ENCODE peak calls at places on chromosomes 5 and 9, in six cellular contexts. H, B, V, L, U and Q are unnamed samples.

GRCh38 chr5:142807378-142807911 is 37.3 kb downstream of the ARHGAP26 start:
- DNase-seq in H (no peak), B (no peak), V (no peak), L (no peak), U (no peak), Q (no peak)

GRCh38 chr9:27124151-27124550 is 15.1 kb downstream of the TEK start:
- DNase-seq in H (no peak), B (no peak), V (no peak), L (no peak), U (no peak), Q (no peak)

GRCh38 chr5:171543486-171543885 is 124.0 kb downstream of the FGF18 start:
- DNase-seq in H (no peak), B (no peak), V (no peak), L (no peak), U (no peak), Q (no peak)

GRCh38 chr5:85132269-85132668 is 747.6 kb upstream of the EDIL3 start:
- DNase-seq in H (no peak), B (no peak), V (no peak), L (no peak), U (no peak), Q (no peak)

GRCh38 chr9:70802758-70803436 is 318.5 kb downstream of the TRPM3 start:
- DNase-seq in H (no peak), B (no peak), V (no peak), L (no peak), U (no peak), Q (no peak)

GRCh38 chr9:100499866-100500265 is 26.9 kb downstream of the TMEFF1 start:
- DNase-seq in H (no peak), B (no peak), V (no peak), L (no peak), U (no peak), Q (no peak)

GRCh38 chr5:79727722-79728355 is 38.2 kb downstream of the CMYA5 start:
- DNase-seq in H (no peak), B (no peak), V (no peak), L (no peak), U (no peak), Q (no peak)

GRCh38 chr5:177472460-177473441 is 683 bp downstream of the DBN1 start:
- DNase-seq in H (no peak), B (peak; percentile 66), V (no peak), L (peak; percentile 57), U (peak; percentile 80), Q (no peak)

GRCh38 chr5:107542831-107543231 is 127.9 kb downstream of the EFNA5 start:
- DNase-seq in H (no peak), B (no peak), V (no peak), L (no peak), U (no peak), Q (no peak)

GRCh38 chr9:14417230-14417629 is 103.3 kb upstream of the NFIB start:
- DNase-seq in H (no peak), B (no peak), V (no peak), L (no peak), U (no peak), Q (no peak)

GRCh38 chr9:117160254-117160653 is 254.6 kb downstream of the ASTN2 start:
- DNase-seq in H (no peak), B (no peak), V (no peak), L (no peak), U (no peak), Q (no peak)

GRCh38 chr9:2043881-2044462 is 28.8 kb downstream of the SMARCA2 start:
- DNase-seq in H (no peak), B (no peak), V (no peak), L (no peak), U (no peak), Q (no peak)

GRCh38 chr5:177005619-177006264 is 837 bp downstream of the UIMC1 start:
- DNase-seq in H (peak; percentile 38), B (peak; percentile 73), V (peak; percentile 50), L (peak; percentile 39), U (peak; percentile 79), Q (peak; percentile 55)

GRCh38 chr5:72543811-72544210 is 36.6 kb upstream of the ZNF366 start:
- DNase-seq in H (no peak), B (no peak), V (no peak), L (no peak), U (no peak), Q (no peak)

GRCh38 chr5:32909207-32909606 is 198.1 kb downstream of the NPR3 start:
- DNase-seq in H (no peak), B (no peak), V (no peak), L (no peak), U (no peak), Q (no peak)

GRCh38 chr9:2849943-2850342 is 6.0 kb upstream of the PUM3 start:
- DNase-seq in H (no peak), B (no peak), V (no peak), L (no peak), U (no peak), Q (no peak)

GRCh38 chr5:66814146-66814991 is 218.2 kb downstream of the MAST4 start:
- DNase-seq in H (peak; percentile 47), B (peak; percentile 50), V (peak; percentile 9), L (no peak), U (no peak), Q (peak; percentile 13)

GRCh38 chr5:140875085-140876065 is at the start of gene PCDHA12:
- DNase-seq in H (no peak), B (peak; percentile 33), V (no peak), L (no peak), U (no peak), Q (no peak)

GRCh38 chr9:96858018-96858573 is 3.8 kb upstream of the ZNF782 start:
- DNase-seq in H (no peak), B (no peak), V (no peak), L (no peak), U (no peak), Q (no peak)

GRCh38 chr5:41961736-41962135 is 36.7 kb downstream of the FBXO4 start:
- DNase-seq in H (no peak), B (no peak), V (no peak), L (no peak), U (no peak), Q (no peak)

GRCh38 chr5:51156838-51157237 is 226.4 kb upstream of the ISL1 start:
- DNase-seq in H (no peak), B (peak; percentile 6), V (no peak), L (no peak), U (no peak), Q (no peak)

GRCh38 chr9:94882953-94883641 is 156.6 kb downstream of the AOPEP start:
- DNase-seq in H (no peak), B (no peak), V (no peak), L (no peak), U (no peak), Q (no peak)

GRCh38 chr5:173771058-173771742 is 116.9 kb upstream of the CPEB4 start:
- DNase-seq in H (no peak), B (no peak), V (no peak), L (no peak), U (no peak), Q (no peak)

GRCh38 chr9:36163049-36163839 is 5.9 kb upstream of the CCIN start:
- DNase-seq in H (no peak), B (peak; percentile 47), V (no peak), L (no peak), U (no peak), Q (no peak)

GRCh38 chr5:180649297-180650039 is at the start of gene FLT4:
- DNase-seq in H (no peak), B (peak; percentile 59), V (no peak), L (no peak), U (no peak), Q (no peak)

GRCh38 chr9:133930046-133931015 is 61.8 kb downstream of the VAV2 start:
- DNase-seq in H (no peak), B (no peak), V (no peak), L (no peak), U (no peak), Q (no peak)

GRCh38 chr9:68515304-68516017 is 25.2 kb downstream of the TMEM252 start:
- DNase-seq in H (no peak), B (no peak), V (no peak), L (no peak), U (no peak), Q (no peak)